ENCODE peak calls at places on chromosomes 5 and 9, in ten cellular contexts. A is left ventricle myocardium inferior; X is stimulated activated CD4-positive, alpha-beta T cell treated with anti-CD3 and anti-CD28 coated beads, Interleukin-15, amount 100 ng/mL, for 1 hour; V is HT1080; L is heart right ventricle; O is AG09309; E is fibroblast of the aortic adventitia; S is GM12878; N is NCI-H446 treated with DMSO at 0.1 percent for 48 hours; B is HuH-7. P is an unnamed sample.

GRCh38 chr9:93950619-93951601 is 4.2 kb downstream of the BARX1 start:
- DNase-seq in A (no peak), X (no peak), V (no peak), L (no peak), O (no peak), E (peak; percentile 9), S (no peak), N (no peak), B (no peak), P (no peak)

GRCh38 chr9:91720313-91720712 is 229.7 kb downstream of the ROR2 start:
- DNase-seq in A (no peak), X (no peak), V (no peak), L (no peak), O (no peak), E (peak; percentile 53), S (no peak), N (no peak), B (no peak), P (no peak)

GRCh38 chr5:80686757-80687156 is 32.0 kb upstream of the DHFR start:
- DNase-seq in A (no peak), X (no peak), V (peak; percentile 6), L (no peak), O (no peak), E (peak; percentile 51), S (no peak), N (no peak), B (no peak), P (peak; percentile 18)

GRCh38 chr5:135308245-135308644 is 90.8 kb downstream of the MACROH2A1 start:
- DNase-seq in A (no peak), X (no peak), V (peak; percentile 66), L (no peak), O (no peak), E (peak; percentile 9), S (no peak), N (no peak), B (no peak), P (no peak)

GRCh38 chr9:37528652-37529072 is 42.9 kb downstream of the POLR1E start:
- DNase-seq in A (no peak), X (no peak), V (no peak), L (no peak), O (no peak), E (no peak), S (no peak), N (no peak), B (no peak), P (no peak)

GRCh38 chr9:70603020-70603411 is 188.6 kb upstream of the KLF9 start:
- DNase-seq in A (no peak), X (no peak), V (no peak), L (no peak), O (no peak), E (no peak), S (no peak), N (no peak), B (no peak), P (no peak)

GRCh38 chr9:96508227-96508940 is 58.4 kb downstream of the HABP4 start:
- DNase-seq in A (no peak), X (no peak), V (no peak), L (no peak), O (no peak), E (no peak), S (no peak), N (no peak), B (no peak), P (no peak)

GRCh38 chr9:134637241-134637640 is 4.4 kb upstream of the COL5A1 start:
- DNase-seq in A (peak; percentile 11), X (no peak), V (peak; percentile 47), L (no peak), O (no peak), E (no peak), S (no peak), N (no peak), B (no peak), P (no peak)

GRCh38 chr5:108255468-108255867 is 126.4 kb downstream of the FBXL17 start:
- DNase-seq in A (no peak), X (no peak), V (no peak), L (no peak), O (no peak), E (no peak), S (no peak), N (no peak), B (no peak), P (no peak)

GRCh38 chr5:746258-746761 is 38.2 kb downstream of the ZDHHC11B start:
- DNase-seq in A (peak; percentile 22), X (no peak), V (no peak), L (no peak), O (no peak), E (no peak), S (no peak), N (no peak), B (no peak), P (no peak)